ENCODE peak calls at places on chromosomes 4 and X, in five cellular contexts. Z is endothelial cell of umbilical vein, X is HepG2, M is H1, J is K562. A is an unnamed sample.

GRCh38 chr4:87657525-87657924 is 7.4 kb downstream of the DMP1 start:
- DNase-seq in Z (peak), X (no peak), M (no peak), J (no peak), A (peak)

GRCh38 chrX:123626962-123627361 is 105.9 kb downstream of the THOC2 start:
- DNase-seq in Z (no peak), X (no peak), M (no peak), J (no peak), A (no peak)

GRCh38 chr4:173014113-173014558 is 154.5 kb upstream of the GALNT7 start:
- DNase-seq in Z (peak), X (no peak), M (peak), J (no peak), A (peak)

GRCh38 chr4:150476776-150477175 is 105.2 kb upstream of the MAB21L2 start:
- DNase-seq in Z (no peak), X (no peak), M (no peak), J (no peak), A (no peak)

GRCh38 chr4:77157859-77158486 is 966 bp downstream of the CCNG2 start:
- DNase-seq in Z (peak), X (peak), M (peak), J (peak), A (peak)

GRCh38 chr4:169662226-169662625 is 41.8 kb downstream of the CLCN3 start:
- DNase-seq in Z (peak), X (no peak), M (no peak), J (no peak), A (no peak)

GRCh38 chr4:51895816-51896408 is 53.0 kb downstream of the DCUN1D4 start:
- DNase-seq in Z (peak), X (peak), M (no peak), J (peak), A (peak)

GRCh38 chrX:46750829-46751228 is 8.1 kb downstream of the SLC9A7 start:
- DNase-seq in Z (no peak), X (no peak), M (no peak), J (no peak), A (no peak)

GRCh38 chrX:78517124-78517523 is 142.0 kb downstream of the RTL3 start:
- DNase-seq in Z (no peak), X (no peak), M (no peak), J (no peak), A (no peak)

GRCh38 chr4:98555798-98556445 is 102.5 kb downstream of the TSPAN5 start:
- DNase-seq in Z (no peak), X (no peak), M (no peak), J (no peak), A (no peak)

GRCh38 chr4:162499478-162499877 is 335.7 kb upstream of the FSTL5 start:
- DNase-seq in Z (no peak), X (no peak), M (no peak), J (no peak), A (no peak)

GRCh38 chrX:46588263-46588662 is 14.7 kb downstream of the CHST7 start:
- DNase-seq in Z (peak), X (no peak), M (no peak), J (no peak), A (peak)

GRCh38 chr4:1862055-1862911 is 6.3 kb upstream of the LETM1 start:
- DNase-seq in Z (no peak), X (no peak), M (no peak), J (peak), A (no peak)

GRCh38 chr4:54213812-54214211 is 15.3 kb upstream of the PDGFRA start:
- DNase-seq in Z (no peak), X (no peak), M (no peak), J (no peak), A (no peak)

GRCh38 chr4:3285558-3286334 is 7.1 kb upstream of the RGS12 start:
- DNase-seq in Z (no peak), X (peak), M (no peak), J (no peak), A (no peak)

GRCh38 chrX:22686138-22686541 is 313.6 kb upstream of the DDX53 start:
- DNase-seq in Z (peak), X (no peak), M (no peak), J (no peak), A (no peak)

GRCh38 chr4:112321768-112322684 is 24.9 kb downstream of the ALPK1 start:
- DNase-seq in Z (peak), X (peak), M (no peak), J (peak), A (peak)

GRCh38 chrX:121858867-121859647 is 811.6 kb downstream of the GLUD2 start:
- DNase-seq in Z (no peak), X (no peak), M (no peak), J (no peak), A (no peak)

GRCh38 chr4:110088670-110089069 is 109.7 kb downstream of the ELOVL6 start:
- DNase-seq in Z (no peak), X (no peak), M (no peak), J (no peak), A (peak)

GRCh38 chr4:1855334-1856070 is 454 bp downstream of the LETM1 start:
- DNase-seq in Z (peak), X (no peak), M (no peak), J (peak), A (no peak)

GRCh38 chrX:77493677-77494553 is 46.7 kb downstream of the FGF16 start:
- DNase-seq in Z (no peak), X (peak), M (peak), J (peak), A (no peak)

GRCh38 chrX:135009057-135009605 is 13.2 kb downstream of the RTL8B start:
- DNase-seq in Z (no peak), X (peak), M (no peak), J (no peak), A (no peak)

GRCh38 chr4:177251237-177251636 is 58.4 kb upstream of the NEIL3 start:
- DNase-seq in Z (no peak), X (no peak), M (no peak), J (no peak), A (no peak)

GRCh38 chrX:3807906-3808305 is 94.5 kb upstream of the PRKX start:
- DNase-seq in Z (no peak), X (no peak), M (no peak), J (no peak), A (no peak)

GRCh38 chrX:40199704-40200103 is 101.9 kb upstream of the BCOR start:
- DNase-seq in Z (no peak), X (no peak), M (no peak), J (no peak), A (no peak)

GRCh38 chrX:115525486-115525885 is 35.5 kb upstream of the PLS3 start:
- DNase-seq in Z (no peak), X (no peak), M (no peak), J (no peak), A (no peak)

GRCh38 chr4:168955674-168956073 is 54.4 kb downstream of the CBR4 start:
- DNase-seq in Z (no peak), X (no peak), M (no peak), J (no peak), A (no peak)

GRCh38 chrX:5113128-5113527 is 1115.5 kb downstream of the NLGN4X start:
- DNase-seq in Z (no peak), X (no peak), M (no peak), J (no peak), A (peak)

GRCh38 chr4:155353923-155354540 is 22.7 kb downstream of the MAP9 start:
- DNase-seq in Z (peak), X (peak), M (no peak), J (peak), A (peak)

GRCh38 chrX:110021180-110022022 is 18.5 kb downstream of the TMEM164 start:
- DNase-seq in Z (peak), X (no peak), M (no peak), J (no peak), A (no peak)

GRCh38 chrX:101191217-101191750 is 28.3 kb upstream of the DRP2 start:
- DNase-seq in Z (peak), X (no peak), M (peak), J (peak), A (no peak)
- TF ChIP-seq JUN in Z (no peak), X (no peak), M (no peak), J (no peak), A (no peak)

GRCh38 chr4:101347557-101348366 is 436 bp upstream of the PPP3CA start:
- DNase-seq in Z (peak), X (peak), M (peak), J (peak), A (peak)
- TF ChIP-seq POLR2A in Z (no peak), X (no peak), M (no peak), J (no peak), A (peak)

GRCh38 chr4:147586637-147587036 is 30.6 kb upstream of the TMEM184C start:
- DNase-seq in Z (no peak), X (no peak), M (no peak), J (no peak), A (no peak)
- TF ChIP-seq CTCF in Z (no peak), X (no peak), M (no peak), J (no peak), A (no peak)

GRCh38 chr4:65018313-65018712 is 609.1 kb upstream of the TECRL start:
- DNase-seq in Z (no peak), X (no peak), M (no peak), J (no peak), A (no peak)
- TF ChIP-seq JUN in Z (no peak), X (no peak), M (no peak), J (no peak), A (no peak)

DNA sequence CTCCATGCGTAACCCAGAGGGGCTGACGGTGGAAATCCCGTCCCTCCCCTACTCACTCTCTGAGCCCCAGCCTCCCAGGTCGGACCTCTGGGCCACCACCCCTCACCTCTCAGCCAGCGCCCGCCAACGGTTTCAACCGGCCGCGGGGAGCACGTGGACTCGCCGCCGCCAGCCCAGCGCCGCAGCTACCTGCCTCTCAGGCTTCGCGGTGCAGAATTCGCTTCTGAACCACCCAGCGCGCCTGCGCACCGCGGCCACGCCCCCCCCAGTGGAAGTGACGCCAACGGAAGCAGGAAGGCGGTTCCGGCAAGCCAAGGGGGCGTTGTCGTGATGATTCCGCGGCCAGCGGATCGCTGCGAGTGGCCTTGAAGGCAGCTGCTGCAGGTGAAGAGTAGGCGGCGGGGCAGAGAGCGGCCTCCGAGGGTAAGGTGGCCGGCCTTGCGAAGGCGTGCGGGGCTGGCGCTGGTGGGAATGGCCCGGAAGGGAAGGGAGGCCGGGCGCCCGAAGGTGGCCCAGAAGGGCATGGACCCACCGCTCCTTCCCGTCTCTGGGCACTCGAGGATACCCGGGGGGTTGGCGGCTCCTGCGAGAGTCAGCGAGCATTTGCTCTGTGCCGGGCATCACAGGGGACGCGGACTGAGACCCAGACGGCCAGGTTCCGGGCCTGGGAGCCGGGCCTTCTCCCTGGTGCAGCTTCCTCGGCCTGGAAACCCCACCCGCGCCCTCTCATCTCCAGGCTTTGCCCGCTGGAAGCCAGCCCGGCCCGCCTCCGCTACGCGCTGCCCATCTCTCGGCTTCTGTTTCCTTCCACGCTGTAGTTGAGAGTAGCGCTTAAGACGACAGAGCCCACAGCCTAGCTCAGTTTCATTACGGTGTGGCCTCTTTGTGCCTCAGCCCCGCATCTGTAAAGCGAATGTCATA is at the start of the genes LYAR and ZBTB49:
- DNase-seq in Z (peak), X (peak), M (peak), J (peak), A (peak)
- TF ChIP-seq POLR2A in Z (peak), X (peak), M (no peak), J (peak), A (peak)

A was measured in A549.